ENCODE peak calls at places on chromosomes 5 and 9, in four cellular contexts. One of them, this sample, is unnamed.

GRCh38 chr5:155872801-155873200 is 454.2 kb upstream of the SGCD start:
- DNase-seq in GM23338: no peak
- DNase-seq in fibroblast of mammary gland: no peak
- DNase-seq in breast epithelium: no peak
- DNase-seq in this sample: no peak

GRCh38 chr9:4147476-4148214 is 152.2 kb downstream of the GLIS3 start:
- DNase-seq in GM23338: peak; percentile 15
- DNase-seq in fibroblast of mammary gland: no peak
- DNase-seq in breast epithelium: peak; percentile 32
- DNase-seq in this sample: no peak

GRCh38 chr9:125446581-125447094 is 185.0 kb downstream of the GAPVD1 start:
- DNase-seq in GM23338: no peak
- DNase-seq in fibroblast of mammary gland: no peak
- DNase-seq in breast epithelium: no peak
- DNase-seq in this sample: no peak

GRCh38 chr9:135920256-135920930 is 13.0 kb upstream of the CAMSAP1 start:
- DNase-seq in GM23338: no peak
- DNase-seq in fibroblast of mammary gland: no peak
- DNase-seq in breast epithelium: no peak
- DNase-seq in this sample: no peak

GRCh38 chr5:77028631-77029375 is 1.4 kb upstream of the AGGF1 start:
- DNase-seq in GM23338: no peak
- DNase-seq in fibroblast of mammary gland: no peak
- DNase-seq in breast epithelium: no peak
- DNase-seq in this sample: no peak

GRCh38 chr5:15499528-15500325 is at the start of gene FBXL7:
- DNase-seq in GM23338: peak; percentile 94
- DNase-seq in fibroblast of mammary gland: peak; percentile 72
- DNase-seq in breast epithelium: no peak
- DNase-seq in this sample: peak; percentile 77

GRCh38 chr5:81533629-81534480 is 139.9 kb upstream of the ACOT12 start:
- DNase-seq in GM23338: no peak
- DNase-seq in fibroblast of mammary gland: no peak
- DNase-seq in breast epithelium: no peak
- DNase-seq in this sample: peak; percentile 20

GRCh38 chr5:29122306-29122705 is 2071.2 kb upstream of the CDH6 start:
- DNase-seq in GM23338: peak; percentile 7
- DNase-seq in fibroblast of mammary gland: no peak
- DNase-seq in breast epithelium: no peak
- DNase-seq in this sample: no peak

GRCh38 chr9:104991144-104991953 is 63.4 kb upstream of the ABCA1 start:
- DNase-seq in GM23338: peak; percentile 91
- DNase-seq in fibroblast of mammary gland: peak; percentile 80
- DNase-seq in breast epithelium: peak; percentile 88
- DNase-seq in this sample: peak; percentile 98

GRCh38 chr5:172005708-172006377 is 595 bp downstream of the FBXW11 start:
- DNase-seq in GM23338: peak; percentile 74
- DNase-seq in fibroblast of mammary gland: no peak
- DNase-seq in breast epithelium: peak; percentile 30
- DNase-seq in this sample: peak; percentile 38

GRCh38 chr9:102587231-102587630 is 407.9 kb upstream of the CYLC2 start:
- DNase-seq in GM23338: no peak
- DNase-seq in fibroblast of mammary gland: no peak
- DNase-seq in breast epithelium: no peak
- DNase-seq in this sample: no peak

GRCh38 chr5:151164687-151165392 is 7.3 kb upstream of the ANXA6 start:
- DNase-seq in GM23338: peak; percentile 87
- DNase-seq in fibroblast of mammary gland: peak; percentile 79
- DNase-seq in breast epithelium: peak; percentile 76
- DNase-seq in this sample: peak; percentile 84

GRCh38 chr5:174383196-174384178 is 338.0 kb downstream of the NSG2 start:
- DNase-seq in GM23338: no peak
- DNase-seq in fibroblast of mammary gland: peak; percentile 9
- DNase-seq in breast epithelium: no peak
- DNase-seq in this sample: peak; percentile 73

GRCh38 chr5:1420211-1421195 is 24.7 kb downstream of the SLC6A3 start:
- DNase-seq in GM23338: no peak
- DNase-seq in fibroblast of mammary gland: no peak
- DNase-seq in breast epithelium: no peak
- DNase-seq in this sample: no peak

GRCh38 chr5:79020861-79021561 is 35.9 kb upstream of the ARSB start:
- DNase-seq in GM23338: peak; percentile 78
- DNase-seq in fibroblast of mammary gland: peak; percentile 70
- DNase-seq in breast epithelium: peak; percentile 31
- DNase-seq in this sample: peak; percentile 61

GRCh38 chr9:25542319-25542718 is 135.9 kb downstream of the TUSC1 start:
- DNase-seq in GM23338: no peak
- DNase-seq in fibroblast of mammary gland: no peak
- DNase-seq in breast epithelium: no peak
- DNase-seq in this sample: no peak

GRCh38 chr9:114214686-114215397 is 59.5 kb downstream of the COL27A1 start:
- DNase-seq in GM23338: no peak
- DNase-seq in fibroblast of mammary gland: no peak
- DNase-seq in breast epithelium: no peak
- DNase-seq in this sample: no peak

GRCh38 chr5:57642066-57642465 is 159.5 kb upstream of the ACTBL2 start:
- DNase-seq in GM23338: peak; percentile 11
- DNase-seq in fibroblast of mammary gland: no peak
- DNase-seq in breast epithelium: no peak
- DNase-seq in this sample: no peak

GRCh38 chr9:122468735-122469134 is 9.0 kb downstream of the OR1J1 start:
- DNase-seq in GM23338: no peak
- DNase-seq in fibroblast of mammary gland: peak; percentile 85
- DNase-seq in breast epithelium: no peak
- DNase-seq in this sample: peak; percentile 53

GRCh38 chr9:122070728-122071127 is 22.4 kb downstream of the TTLL11 start:
- DNase-seq in GM23338: no peak
- DNase-seq in fibroblast of mammary gland: no peak
- DNase-seq in breast epithelium: no peak
- DNase-seq in this sample: no peak

GRCh38 chr5:150000990-150001659 is 586 bp downstream of the HMGXB3 start:
- DNase-seq in GM23338: peak; percentile 71
- DNase-seq in fibroblast of mammary gland: peak; percentile 35
- DNase-seq in breast epithelium: no peak
- DNase-seq in this sample: peak; percentile 57

GRCh38 chr9:70614786-70615565 is 200.5 kb upstream of the KLF9 start:
- DNase-seq in GM23338: no peak
- DNase-seq in fibroblast of mammary gland: no peak
- DNase-seq in breast epithelium: no peak
- DNase-seq in this sample: no peak

GRCh38 chr9:129990269-129991005 is 52.6 kb downstream of the FNBP1 start:
- DNase-seq in GM23338: no peak
- DNase-seq in fibroblast of mammary gland: no peak
- DNase-seq in breast epithelium: no peak
- DNase-seq in this sample: peak; percentile 56

GRCh38 chr9:73537561-73537960 is 385.9 kb downstream of the ANXA1 start:
- DNase-seq in GM23338: no peak
- DNase-seq in fibroblast of mammary gland: no peak
- DNase-seq in breast epithelium: no peak
- DNase-seq in this sample: no peak

GRCh38 chr9:95177617-95178016 is 139.9 kb downstream of the FANCC start:
- DNase-seq in GM23338: no peak
- DNase-seq in fibroblast of mammary gland: no peak
- DNase-seq in breast epithelium: no peak
- DNase-seq in this sample: no peak

GRCh38 chr5:1930880-1931589 is 48.3 kb upstream of the IRX4 start:
- DNase-seq in GM23338: peak; percentile 66
- DNase-seq in fibroblast of mammary gland: no peak
- DNase-seq in breast epithelium: no peak
- DNase-seq in this sample: no peak

GRCh38 chr9:104905931-104906330 is 22.0 kb downstream of the ABCA1 start:
- DNase-seq in GM23338: no peak
- DNase-seq in fibroblast of mammary gland: no peak
- DNase-seq in breast epithelium: no peak
- DNase-seq in this sample: peak; percentile 46

GRCh38 chr5:14101922-14102321 is 41.2 kb upstream of the TRIO start:
- DNase-seq in GM23338: peak; percentile 71
- DNase-seq in fibroblast of mammary gland: peak; percentile 14
- DNase-seq in breast epithelium: no peak
- DNase-seq in this sample: no peak

GRCh38 chr9:26995815-26996214 is 9.7 kb downstream of the LRRC19 start:
- DNase-seq in GM23338: no peak
- DNase-seq in fibroblast of mammary gland: no peak
- DNase-seq in breast epithelium: no peak
- DNase-seq in this sample: no peak

GRCh38 chr5:96569770-96570169 is 92.4 kb upstream of the CAST start:
- DNase-seq in GM23338: no peak
- DNase-seq in fibroblast of mammary gland: no peak
- DNase-seq in breast epithelium: no peak
- DNase-seq in this sample: no peak

GRCh38 chr5:172348084-172348483 is 64.5 kb upstream of the UBTD2 start:
- DNase-seq in GM23338: no peak
- DNase-seq in fibroblast of mammary gland: no peak
- DNase-seq in breast epithelium: no peak
- DNase-seq in this sample: no peak

GRCh38 chr5:157263586-157264090 is 2.3 kb upstream of the CYFIP2 start:
- DNase-seq in GM23338: no peak
- DNase-seq in fibroblast of mammary gland: no peak
- DNase-seq in breast epithelium: no peak
- DNase-seq in this sample: no peak

GRCh38 chr5:153157156-153157555 is 333.3 kb upstream of the GRIA1 start:
- DNase-seq in GM23338: no peak
- DNase-seq in fibroblast of mammary gland: peak; percentile 60
- DNase-seq in breast epithelium: no peak
- DNase-seq in this sample: peak; percentile 37

GRCh38 chr5:112800901-112801300 is 60.2 kb upstream of the SRP19 start:
- DNase-seq in GM23338: no peak
- DNase-seq in fibroblast of mammary gland: no peak
- DNase-seq in breast epithelium: no peak
- DNase-seq in this sample: no peak

GRCh38 chr9:21415492-21416267 is 6.8 kb downstream of the IFNA8 start:
- DNase-seq in GM23338: no peak
- DNase-seq in fibroblast of mammary gland: peak; percentile 38
- DNase-seq in breast epithelium: no peak
- DNase-seq in this sample: peak; percentile 52

DNA sequence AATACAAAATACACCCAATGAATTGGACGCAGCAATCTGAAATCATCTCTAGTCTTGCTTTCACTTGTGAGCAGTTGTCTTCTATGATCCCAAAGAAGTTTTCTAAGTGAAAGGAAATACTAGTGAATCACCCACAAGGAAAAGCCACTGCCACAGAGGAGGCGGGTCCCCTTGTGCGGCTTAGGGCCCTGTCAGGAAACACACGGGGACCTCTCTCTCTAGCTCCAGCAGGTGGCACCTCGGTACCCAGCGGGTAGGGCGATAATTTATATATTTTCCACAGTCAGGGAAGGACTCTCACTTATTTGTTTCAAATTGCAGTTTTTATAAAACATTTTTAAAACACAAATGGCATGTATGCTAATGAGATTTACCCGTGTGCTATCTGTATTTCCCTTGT is 417.1 kb downstream of the KDM4C start:
- DNase-seq in GM23338: peak; percentile 46
- DNase-seq in fibroblast of mammary gland: no peak
- DNase-seq in breast epithelium: no peak
- DNase-seq in this sample: no peak
- TF ChIP-seq CTCF in GM23338: peak; percentile 50
- TF ChIP-seq CTCF in fibroblast of mammary gland: no peak
- TF ChIP-seq CTCF in breast epithelium: no peak
- TF ChIP-seq CTCF in this sample: no peak

GRCh38 chr9:81683214-81683613 is 6.1 kb downstream of the TLE1 start:
- DNase-seq in GM23338: no peak
- DNase-seq in fibroblast of mammary gland: no peak
- DNase-seq in breast epithelium: no peak
- DNase-seq in this sample: no peak

GRCh38 chr9:81685763-81686613 is 3.4 kb downstream of the TLE1 start:
- DNase-seq in GM23338: no peak
- DNase-seq in fibroblast of mammary gland: peak; percentile 42
- DNase-seq in breast epithelium: no peak
- DNase-seq in this sample: peak; percentile 74

GRCh38 chr9:81682177-81682576 is 7.2 kb downstream of the TLE1 start:
- DNase-seq in GM23338: no peak
- DNase-seq in fibroblast of mammary gland: no peak
- DNase-seq in breast epithelium: no peak
- DNase-seq in this sample: no peak

GRCh38 chr9:81682797-81683196 is 6.5 kb downstream of the TLE1 start:
- DNase-seq in GM23338: no peak
- DNase-seq in fibroblast of mammary gland: no peak
- DNase-seq in breast epithelium: no peak
- DNase-seq in this sample: peak; percentile 73

DNA sequence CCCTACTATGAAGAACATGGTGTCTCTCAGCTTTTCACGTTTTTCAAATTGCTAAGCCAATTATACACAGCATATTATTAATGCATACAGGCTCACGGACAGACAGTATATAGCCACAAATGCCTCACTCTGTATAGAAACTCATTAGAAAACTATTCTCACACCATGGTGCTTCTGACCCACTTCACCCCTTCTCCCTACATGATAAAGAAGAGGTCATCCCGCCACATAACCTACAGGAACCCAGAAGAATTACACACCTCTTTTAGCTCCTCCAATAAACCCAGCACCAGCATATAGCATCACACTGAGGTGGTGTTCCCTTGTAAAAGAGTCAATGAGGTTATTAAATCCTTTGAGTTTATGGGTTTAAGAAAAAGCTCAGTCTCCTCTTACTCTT is 5.6 kb downstream of the TLE1 start:
- DNase-seq in GM23338: no peak
- DNase-seq in fibroblast of mammary gland: no peak
- DNase-seq in breast epithelium: no peak
- DNase-seq in this sample: no peak
- H3K4me3 ChIP-seq in GM23338: peak overlapping the region; percentile 82
- H3K4me3 ChIP-seq in fibroblast of mammary gland: no peak overlapping the region
- H3K4me3 ChIP-seq in breast epithelium: no peak overlapping the region
- H3K4me3 ChIP-seq in this sample: no peak overlapping the region

DNA sequence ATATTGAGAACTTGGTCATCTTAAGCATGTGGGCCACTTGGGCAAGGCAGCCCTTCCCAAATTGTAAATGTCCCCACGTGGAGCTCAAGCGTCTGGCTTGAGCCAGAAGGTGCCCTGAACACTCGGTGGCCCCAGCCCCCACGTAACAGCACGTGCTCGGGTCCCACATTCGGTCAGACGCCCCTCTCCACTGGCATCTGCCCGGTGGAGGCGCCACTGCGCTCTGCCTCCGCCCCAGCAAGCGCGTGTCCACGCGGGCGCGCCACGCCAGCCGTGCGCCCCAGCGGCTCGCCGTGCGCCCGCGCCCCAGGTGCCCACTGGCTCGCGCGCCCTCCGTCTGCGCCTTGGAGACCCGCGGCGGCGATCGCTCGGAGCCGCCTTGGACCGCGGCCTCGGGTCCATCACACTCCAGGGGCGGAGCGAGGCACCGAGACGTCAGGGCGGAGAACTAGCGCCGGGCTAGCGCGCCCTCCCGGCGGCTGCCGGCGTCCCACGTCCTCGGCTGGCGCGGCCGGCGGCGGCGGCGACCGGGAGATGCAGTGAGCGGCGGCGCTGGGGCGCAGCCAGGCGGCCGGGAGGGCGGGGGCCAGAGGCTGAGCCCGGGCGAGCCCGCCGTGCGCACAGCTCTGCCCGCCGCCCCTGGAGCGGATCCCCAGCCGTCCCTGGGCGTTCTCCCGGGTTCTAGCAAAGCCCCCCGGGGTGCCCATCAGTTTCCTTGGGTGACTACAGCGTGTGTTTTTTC is at the start of gene PALM2AKAP2:
- DNase-seq in GM23338: peak; percentile 85
- DNase-seq in fibroblast of mammary gland: peak; percentile 54
- DNase-seq in breast epithelium: peak; percentile 47
- DNase-seq in this sample: peak; percentile 58
- TF ChIP-seq CTCF in GM23338: no peak
- TF ChIP-seq CTCF in fibroblast of mammary gland: no peak
- TF ChIP-seq CTCF in breast epithelium: no peak
- TF ChIP-seq CTCF in this sample: peak; percentile 1

GRCh38 chr9:108897324-108898096 is 35.4 kb downstream of the ACTL7A start:
- DNase-seq in GM23338: no peak
- DNase-seq in fibroblast of mammary gland: no peak
- DNase-seq in breast epithelium: no peak
- DNase-seq in this sample: no peak
- H3K4me3 ChIP-seq in GM23338: no peak overlapping the region
- H3K4me3 ChIP-seq in fibroblast of mammary gland: no peak overlapping the region
- H3K4me3 ChIP-seq in breast epithelium: no peak overlapping the region
- H3K4me3 ChIP-seq in this sample: no peak overlapping the region

This sample was measured in fibroblast of villous mesenchyme.